ENCODE peak calls at places on chromosome 13, in eight cellular contexts. P is lower leg skin; S is RPMI8226; L is ovary; C is T-helper 1 cell; A is T1000; X is activated CD4-positive, alpha-beta T cell treated with anti-CD3 and anti-CD28 coated beads, Interleukin-2, amount 50 U/mL, for 48 hours; K is hippocampal formation. F is an unnamed sample.

GRCh38 chr13:50334092-50334778 is 319.0 kb downstream of the KCNRG start:
- DNase-seq in P (no peak), S (no peak), L (no peak), C (no peak), A (no peak), X (no peak), K (peak; percentile 11), F (no peak)

GRCh38 chr13:76527041-76527440 is 359.2 kb downstream of the KCTD12 start:
- DNase-seq in P (no peak), S (no peak), L (no peak), C (no peak), A (no peak), X (no peak), K (no peak), F (no peak)

GRCh38 chr13:34358811-34359513 is 541.0 kb downstream of the RFC3 start:
- DNase-seq in P (no peak), S (no peak), L (no peak), C (no peak), A (peak; percentile 22), X (no peak), K (no peak), F (peak; percentile 54)

GRCh38 chr13:66347718-66348117 is 882.4 kb downstream of the PCDH9 start:
- DNase-seq in P (no peak), S (no peak), L (no peak), C (no peak), A (no peak), X (no peak), K (no peak), F (no peak)

GRCh38 chr13:36341718-36342117 is 4.5 kb downstream of the SPART start:
- DNase-seq in P (no peak), S (no peak), L (no peak), C (no peak), A (no peak), X (no peak), K (no peak), F (no peak)

GRCh38 chr13:18996627-18997051 is 185.0 kb downstream of the TUBA3C start:
- DNase-seq in P (no peak), S (no peak), L (no peak), C (no peak), A (no peak), X (no peak), K (no peak), F (no peak)

GRCh38 chr13:49071341-49071937 is 95.7 kb downstream of the FNDC3A start:
- DNase-seq in P (no peak), S (no peak), L (no peak), C (no peak), A (no peak), X (no peak), K (no peak), F (no peak)

GRCh38 chr13:49497272-49497671 is 1.5 kb downstream of the PHF11 start:
- DNase-seq in P (no peak), S (no peak), L (no peak), C (no peak), A (no peak), X (peak; percentile 4), K (no peak), F (no peak)

GRCh38 chr13:95300625-95301134 is 571 bp downstream of the ABCC4 start:
- DNase-seq in P (peak; percentile 87), S (peak; percentile 61), L (peak; percentile 65), C (peak; percentile 33), A (peak; percentile 13), X (peak; percentile 50), K (peak; percentile 13), F (peak; percentile 57)

F was measured in H4.